ENCODE peak calls at places on chromosomes 13 and 19, in ten cellular contexts. G is erythroblast; P is amniotic stem cell; R is activated gamma-delta T cell treated with anti-CD3 and anti-CD28 coated beads, Interleukin-2, amount 50 U/mL, for 16 hours; T is NCI-H460; M is fibroblast of the aortic adventitia; L is HCEC 1CT; B is H9; I is stimulated activated CD4-positive, alpha-beta T cell treated with anti-CD3 and anti-CD28 coated beads, Interleukin-12 subunit alpha, Interleukin-12 subunit beta, amount 100 ng/mL, for 24 hours; E is LHCN-M2. K is an unnamed sample.

GRCh38 chr19:55112781-55113569 is 4.5 kb downstream of the PPP1R12C start:
- DNase-seq in E (no peak), G (no peak), B (peak; percentile 66), R (no peak), I (no peak), T (no peak), M (no peak), L (no peak), P (no peak), K (no peak)

GRCh38 chr13:72953391-72953960 is 105.3 kb upstream of the KLF5 start:
- DNase-seq in I (no peak), R (no peak), M (no peak), P (no peak), E (no peak), B (no peak), L (no peak), T (no peak), G (no peak), K (no peak)

GRCh38 chr13:108115739-108116138 is 99.6 kb downstream of the LIG4 start:
- DNase-seq in B (no peak), E (no peak), G (no peak), P (no peak), R (no peak), L (no peak), M (no peak), T (no peak), I (no peak), K (no peak)

GRCh38 chr13:21074601-21075302 is 13.4 kb upstream of the LATS2 start:
- DNase-seq in T (no peak), R (no peak), L (no peak), B (no peak), P (no peak), G (no peak), E (no peak), M (peak; percentile 60), I (no peak), K (no peak)

GRCh38 chr13:29538625-29538976 is 56.9 kb downstream of the SLC7A1 start:
- DNase-seq in B (no peak), G (no peak), E (no peak), P (no peak), T (no peak), I (no peak), R (no peak), M (no peak), L (no peak), K (no peak)

GRCh38 chr13:100753391-100753790 is 78.8 kb upstream of the TMTC4 start:
- DNase-seq in R (no peak), L (no peak), G (no peak), B (no peak), E (no peak), M (no peak), I (no peak), P (no peak), T (no peak), K (no peak)

GRCh38 chr19:37551123-37551993 is 43.2 kb downstream of the ZNF571 start:
- DNase-seq in E (no peak), L (no peak), G (peak; percentile 73), R (no peak), T (no peak), M (peak; percentile 51), B (no peak), P (no peak), I (peak; percentile 7), K (no peak)

GRCh38 chr13:36385471-36385870 is 39.3 kb upstream of the SPART start:
- DNase-seq in G (no peak), M (peak; percentile 41), I (no peak), R (no peak), L (peak; percentile 60), P (no peak), B (no peak), T (no peak), E (peak; percentile 26), K (no peak)

GRCh38 chr19:43465468-43466120 is at the start of gene LYPD3:
- DNase-seq in B (peak; percentile 84), G (peak; percentile 76), E (no peak), T (peak; percentile 18), P (no peak), R (no peak), M (peak; percentile 35), L (no peak), I (no peak), K (no peak)

GRCh38 chr19:55372316-55373081 is 2.2 kb upstream of the IL11 start:
- DNase-seq in M (peak; percentile 52), R (no peak), L (no peak), P (no peak), G (no peak), B (no peak), T (no peak), I (no peak), E (no peak), K (no peak)

GRCh38 chr13:27868639-27869435 is 51.0 kb upstream of the PDX1 start:
- DNase-seq in T (no peak), L (peak; percentile 3), G (peak; percentile 6), B (no peak), P (no peak), M (peak; percentile 32), E (no peak), I (no peak), R (no peak), K (no peak)

GRCh38 chr13:41061075-41061913 is at the start of gene WBP4:
- DNase-seq in E (peak; percentile 95), M (peak; percentile 97), G (peak; percentile 98), T (peak; percentile 91), R (peak; percentile 78), B (peak; percentile 95), P (peak; percentile 95), L (peak; percentile 94), I (peak; percentile 84), K (peak; percentile 91)

GRCh38 chr19:1112254-1113208 is 8.7 kb downstream of the GPX4 start:
- DNase-seq in B (peak; percentile 91), T (no peak), E (no peak), R (no peak), G (peak; percentile 39), M (no peak), L (no peak), I (no peak), P (no peak), K (no peak)

GRCh38 chr19:17855333-17856152 is 4.2 kb upstream of the RPL18A start:
- DNase-seq in R (peak; percentile 91), I (peak; percentile 83), B (peak; percentile 88), E (peak; percentile 44), G (peak; percentile 88), T (peak; percentile 64), L (peak; percentile 45), M (peak; percentile 66), P (no peak), K (peak; percentile 71)

GRCh38 chr13:66803759-66804456 is 426.2 kb downstream of the PCDH9 start:
- DNase-seq in R (no peak), E (peak; percentile 31), L (peak; percentile 11), I (no peak), T (peak; percentile 14), G (no peak), B (no peak), M (no peak), P (no peak), K (no peak)

GRCh38 chr19:50275577-50276368 is 53.4 kb downstream of the KCNC3 start:
- DNase-seq in T (no peak), R (no peak), E (no peak), M (no peak), L (no peak), I (no peak), P (no peak), G (no peak), B (no peak), K (no peak)

GRCh38 chr19:8505680-8506401 is 3.4 kb upstream of the PRAM1 start:
- DNase-seq in G (peak; percentile 80), T (peak; percentile 50), M (peak; percentile 62), R (peak; percentile 41), P (peak; percentile 33), I (peak; percentile 57), E (peak; percentile 62), L (peak; percentile 52), B (peak; percentile 83), K (no peak)

GRCh38 chr13:44664308-44664707 is 88.2 kb upstream of the TSC22D1 start:
- DNase-seq in T (no peak), B (no peak), E (no peak), L (no peak), M (no peak), I (no peak), G (no peak), P (no peak), R (no peak), K (no peak)

GRCh38 chr13:113178070-113178895 is 19.8 kb downstream of the PROZ start:
- DNase-seq in I (no peak), T (no peak), L (peak; percentile 97), M (peak; percentile 62), E (peak; percentile 91), G (no peak), B (no peak), R (no peak), P (peak; percentile 87), K (no peak)

GRCh38 chr13:78610381-78610883 is 7.1 kb upstream of the POU4F1 start:
- DNase-seq in T (no peak), I (no peak), B (no peak), G (no peak), E (no peak), M (peak; percentile 37), L (peak; percentile 71), R (no peak), P (no peak), K (no peak)

K was measured in NK-92 treated with Interleukin-12 subunit alpha and Interleukin-12 subunit beta, amount 100 ng/mL, for 24 hours.